ENCODE peak calls at places on chromosomes 13 and 19, in ten cellular contexts. One of them, this sample, is unnamed.

GRCh38 chr13:48266967-48267639 is 34.1 kb downstream of the ITM2B start:
- DNase-seq in PC-9: no peak
- DNase-seq in psoas muscle: no peak
- DNase-seq in GM10248: no peak
- DNase-seq in head of caudate nucleus: no peak
- DNase-seq in naive thymus-derived CD4-positive, alpha-beta T cell: no peak
- DNase-seq in ACHN: no peak
- DNase-seq in M059J: peak
- DNase-seq in NCI-H1092: no peak
- DNase-seq in NAMALWA: no peak
- DNase-seq in this sample: no peak

GRCh38 chr13:102870677-102871415 is 25.0 kb downstream of the ERCC5 start:
- DNase-seq in PC-9: peak
- DNase-seq in psoas muscle: peak
- DNase-seq in GM10248: peak
- DNase-seq in head of caudate nucleus: peak
- DNase-seq in naive thymus-derived CD4-positive, alpha-beta T cell: peak
- DNase-seq in ACHN: peak
- DNase-seq in M059J: peak
- DNase-seq in NCI-H1092: peak
- DNase-seq in NAMALWA: peak
- DNase-seq in this sample: peak

GRCh38 chr13:44068169-44068568 is 188.5 kb downstream of the LACC1 start:
- DNase-seq in PC-9: no peak
- DNase-seq in psoas muscle: no peak
- DNase-seq in GM10248: no peak
- DNase-seq in head of caudate nucleus: no peak
- DNase-seq in naive thymus-derived CD4-positive, alpha-beta T cell: no peak
- DNase-seq in ACHN: no peak
- DNase-seq in M059J: peak
- DNase-seq in NCI-H1092: no peak
- DNase-seq in NAMALWA: no peak
- DNase-seq in this sample: no peak

GRCh38 chr13:80084086-80084676 is 256.7 kb downstream of the SPRY2 start:
- DNase-seq in PC-9: peak
- DNase-seq in psoas muscle: no peak
- DNase-seq in GM10248: no peak
- DNase-seq in head of caudate nucleus: no peak
- DNase-seq in naive thymus-derived CD4-positive, alpha-beta T cell: no peak
- DNase-seq in ACHN: peak
- DNase-seq in M059J: peak
- DNase-seq in NCI-H1092: peak
- DNase-seq in NAMALWA: no peak
- DNase-seq in this sample: peak

GRCh38 chr19:39296055-39296645 is at the start of gene IFNL1:
- DNase-seq in PC-9: peak
- DNase-seq in psoas muscle: no peak
- DNase-seq in GM10248: no peak
- DNase-seq in head of caudate nucleus: peak
- DNase-seq in naive thymus-derived CD4-positive, alpha-beta T cell: no peak
- DNase-seq in ACHN: no peak
- DNase-seq in M059J: peak
- DNase-seq in NCI-H1092: no peak
- DNase-seq in NAMALWA: no peak
- DNase-seq in this sample: no peak

GRCh38 chr19:50383307-50383851 is 768 bp upstream of the POLD1 start:
- DNase-seq in PC-9: no peak
- DNase-seq in psoas muscle: no peak
- DNase-seq in GM10248: no peak
- DNase-seq in head of caudate nucleus: no peak
- DNase-seq in naive thymus-derived CD4-positive, alpha-beta T cell: no peak
- DNase-seq in ACHN: no peak
- DNase-seq in M059J: no peak
- DNase-seq in NCI-H1092: no peak
- DNase-seq in NAMALWA: no peak
- DNase-seq in this sample: no peak

GRCh38 chr13:41682766-41683165 is 225.4 kb downstream of the RGCC start:
- DNase-seq in PC-9: no peak
- DNase-seq in psoas muscle: no peak
- DNase-seq in GM10248: no peak
- DNase-seq in head of caudate nucleus: no peak
- DNase-seq in naive thymus-derived CD4-positive, alpha-beta T cell: no peak
- DNase-seq in ACHN: no peak
- DNase-seq in M059J: no peak
- DNase-seq in NCI-H1092: no peak
- DNase-seq in NAMALWA: no peak
- DNase-seq in this sample: no peak

GRCh38 chr19:46955114-46955812 is 64.4 kb upstream of the NPAS1 start:
- DNase-seq in PC-9: peak
- DNase-seq in psoas muscle: no peak
- DNase-seq in GM10248: peak
- DNase-seq in head of caudate nucleus: no peak
- DNase-seq in naive thymus-derived CD4-positive, alpha-beta T cell: peak
- DNase-seq in ACHN: no peak
- DNase-seq in M059J: peak
- DNase-seq in NCI-H1092: no peak
- DNase-seq in NAMALWA: peak
- DNase-seq in this sample: no peak

GRCh38 chr13:76239031-76239680 is 603.0 kb downstream of the LMO7 start:
- DNase-seq in PC-9: no peak
- DNase-seq in psoas muscle: no peak
- DNase-seq in GM10248: no peak
- DNase-seq in head of caudate nucleus: no peak
- DNase-seq in naive thymus-derived CD4-positive, alpha-beta T cell: no peak
- DNase-seq in ACHN: no peak
- DNase-seq in M059J: no peak
- DNase-seq in NCI-H1092: no peak
- DNase-seq in NAMALWA: no peak
- DNase-seq in this sample: no peak

GRCh38 chr13:42405665-42406390 is 133.9 kb downstream of the AKAP11 start:
- DNase-seq in PC-9: no peak
- DNase-seq in psoas muscle: no peak
- DNase-seq in GM10248: peak
- DNase-seq in head of caudate nucleus: no peak
- DNase-seq in naive thymus-derived CD4-positive, alpha-beta T cell: no peak
- DNase-seq in ACHN: peak
- DNase-seq in M059J: peak
- DNase-seq in NCI-H1092: no peak
- DNase-seq in NAMALWA: peak
- DNase-seq in this sample: no peak

GRCh38 chr13:29713841-29714240 is 118.4 kb upstream of the SLC7A1 start:
- DNase-seq in PC-9: no peak
- DNase-seq in psoas muscle: no peak
- DNase-seq in GM10248: no peak
- DNase-seq in head of caudate nucleus: no peak
- DNase-seq in naive thymus-derived CD4-positive, alpha-beta T cell: no peak
- DNase-seq in ACHN: peak
- DNase-seq in M059J: no peak
- DNase-seq in NCI-H1092: no peak
- DNase-seq in NAMALWA: peak
- DNase-seq in this sample: no peak

GRCh38 chr13:36973621-36974268 is 25.4 kb downstream of the ALG5 start:
- DNase-seq in PC-9: no peak
- DNase-seq in psoas muscle: no peak
- DNase-seq in GM10248: peak
- DNase-seq in head of caudate nucleus: no peak
- DNase-seq in naive thymus-derived CD4-positive, alpha-beta T cell: no peak
- DNase-seq in ACHN: no peak
- DNase-seq in M059J: no peak
- DNase-seq in NCI-H1092: no peak
- DNase-seq in NAMALWA: peak
- DNase-seq in this sample: no peak

GRCh38 chr19:5679289-5680082 is 830 bp downstream of the MICOS13 start:
- DNase-seq in PC-9: no peak
- DNase-seq in psoas muscle: no peak
- DNase-seq in GM10248: peak
- DNase-seq in head of caudate nucleus: no peak
- DNase-seq in naive thymus-derived CD4-positive, alpha-beta T cell: no peak
- DNase-seq in ACHN: no peak
- DNase-seq in M059J: no peak
- DNase-seq in NCI-H1092: no peak
- DNase-seq in NAMALWA: peak
- DNase-seq in this sample: no peak

GRCh38 chr19:33248553-33248953 is 22.9 kb upstream of the SLC7A10 start:
- DNase-seq in PC-9: no peak
- DNase-seq in psoas muscle: no peak
- DNase-seq in GM10248: no peak
- DNase-seq in head of caudate nucleus: no peak
- DNase-seq in naive thymus-derived CD4-positive, alpha-beta T cell: no peak
- DNase-seq in ACHN: no peak
- DNase-seq in M059J: no peak
- DNase-seq in NCI-H1092: no peak
- DNase-seq in NAMALWA: no peak
- DNase-seq in this sample: no peak

GRCh38 chr19:18737337-18737953 is 53.7 kb downstream of the COMP start:
- DNase-seq in PC-9: no peak
- DNase-seq in psoas muscle: no peak
- DNase-seq in GM10248: no peak
- DNase-seq in head of caudate nucleus: no peak
- DNase-seq in naive thymus-derived CD4-positive, alpha-beta T cell: no peak
- DNase-seq in ACHN: no peak
- DNase-seq in M059J: no peak
- DNase-seq in NCI-H1092: no peak
- DNase-seq in NAMALWA: no peak
- DNase-seq in this sample: no peak

GRCh38 chr13:91722267-91722884 is 324.0 kb downstream of the GPC5 start:
- DNase-seq in PC-9: no peak
- DNase-seq in psoas muscle: no peak
- DNase-seq in GM10248: peak
- DNase-seq in head of caudate nucleus: no peak
- DNase-seq in naive thymus-derived CD4-positive, alpha-beta T cell: peak
- DNase-seq in ACHN: peak
- DNase-seq in M059J: peak
- DNase-seq in NCI-H1092: peak
- DNase-seq in NAMALWA: peak
- DNase-seq in this sample: peak

GRCh38 chr13:107458269-107458668 is 757.1 kb downstream of the LIG4 start:
- DNase-seq in PC-9: no peak
- DNase-seq in psoas muscle: no peak
- DNase-seq in GM10248: no peak
- DNase-seq in head of caudate nucleus: no peak
- DNase-seq in naive thymus-derived CD4-positive, alpha-beta T cell: no peak
- DNase-seq in ACHN: no peak
- DNase-seq in M059J: no peak
- DNase-seq in NCI-H1092: peak
- DNase-seq in NAMALWA: no peak
- DNase-seq in this sample: no peak

GRCh38 chr19:55264531-55264930 is 5.7 kb upstream of the PPP6R1 start:
- DNase-seq in PC-9: no peak
- DNase-seq in psoas muscle: no peak
- DNase-seq in GM10248: no peak
- DNase-seq in head of caudate nucleus: no peak
- DNase-seq in naive thymus-derived CD4-positive, alpha-beta T cell: no peak
- DNase-seq in ACHN: no peak
- DNase-seq in M059J: no peak
- DNase-seq in NCI-H1092: no peak
- DNase-seq in NAMALWA: no peak
- DNase-seq in this sample: no peak

GRCh38 chr19:4379383-4380253 is 20.7 kb downstream of the SH3GL1 start:
- DNase-seq in PC-9: peak
- DNase-seq in psoas muscle: peak
- DNase-seq in GM10248: peak
- DNase-seq in head of caudate nucleus: no peak
- DNase-seq in naive thymus-derived CD4-positive, alpha-beta T cell: peak
- DNase-seq in ACHN: peak
- DNase-seq in M059J: peak
- DNase-seq in NCI-H1092: no peak
- DNase-seq in NAMALWA: peak
- DNase-seq in this sample: peak

GRCh38 chr13:50140742-50141659 is 125.8 kb downstream of the KCNRG start:
- DNase-seq in PC-9: peak
- DNase-seq in psoas muscle: no peak
- DNase-seq in GM10248: no peak
- DNase-seq in head of caudate nucleus: no peak
- DNase-seq in naive thymus-derived CD4-positive, alpha-beta T cell: no peak
- DNase-seq in ACHN: no peak
- DNase-seq in M059J: no peak
- DNase-seq in NCI-H1092: no peak
- DNase-seq in NAMALWA: no peak
- DNase-seq in this sample: no peak

GRCh38 chr19:34180709-34181108 is 8.4 kb downstream of the LSM14A start:
- DNase-seq in PC-9: no peak
- DNase-seq in psoas muscle: no peak
- DNase-seq in GM10248: no peak
- DNase-seq in head of caudate nucleus: no peak
- DNase-seq in naive thymus-derived CD4-positive, alpha-beta T cell: no peak
- DNase-seq in ACHN: no peak
- DNase-seq in M059J: no peak
- DNase-seq in NCI-H1092: no peak
- DNase-seq in NAMALWA: no peak
- DNase-seq in this sample: no peak

GRCh38 chr19:51637362-51637978 is 7.3 kb upstream of the SIGLEC5 start:
- DNase-seq in PC-9: no peak
- DNase-seq in psoas muscle: no peak
- DNase-seq in GM10248: no peak
- DNase-seq in head of caudate nucleus: no peak
- DNase-seq in naive thymus-derived CD4-positive, alpha-beta T cell: no peak
- DNase-seq in ACHN: peak
- DNase-seq in M059J: peak
- DNase-seq in NCI-H1092: no peak
- DNase-seq in NAMALWA: peak
- DNase-seq in this sample: no peak

GRCh38 chr19:43809762-43810696 is 7.8 kb upstream of the LYPD5 start:
- DNase-seq in PC-9: peak
- DNase-seq in psoas muscle: no peak
- DNase-seq in GM10248: peak
- DNase-seq in head of caudate nucleus: no peak
- DNase-seq in naive thymus-derived CD4-positive, alpha-beta T cell: peak
- DNase-seq in ACHN: peak
- DNase-seq in M059J: peak
- DNase-seq in NCI-H1092: no peak
- DNase-seq in NAMALWA: peak
- DNase-seq in this sample: peak

GRCh38 chr13:67063036-67063435 is 167.1 kb downstream of the PCDH9 start:
- DNase-seq in PC-9: no peak
- DNase-seq in psoas muscle: no peak
- DNase-seq in GM10248: no peak
- DNase-seq in head of caudate nucleus: no peak
- DNase-seq in naive thymus-derived CD4-positive, alpha-beta T cell: no peak
- DNase-seq in ACHN: no peak
- DNase-seq in M059J: no peak
- DNase-seq in NCI-H1092: peak
- DNase-seq in NAMALWA: no peak
- DNase-seq in this sample: no peak

GRCh38 chr13:102584423-102584822 is 12.4 kb upstream of the TPP2 start:
- DNase-seq in PC-9: no peak
- DNase-seq in psoas muscle: no peak
- DNase-seq in GM10248: no peak
- DNase-seq in head of caudate nucleus: no peak
- DNase-seq in naive thymus-derived CD4-positive, alpha-beta T cell: no peak
- DNase-seq in ACHN: no peak
- DNase-seq in M059J: no peak
- DNase-seq in NCI-H1092: no peak
- DNase-seq in NAMALWA: peak
- DNase-seq in this sample: no peak

GRCh38 chr13:23510979-23511735 is 59.1 kb upstream of the TNFRSF19 start:
- DNase-seq in PC-9: no peak
- DNase-seq in psoas muscle: no peak
- DNase-seq in GM10248: peak
- DNase-seq in head of caudate nucleus: no peak
- DNase-seq in naive thymus-derived CD4-positive, alpha-beta T cell: no peak
- DNase-seq in ACHN: peak
- DNase-seq in M059J: peak
- DNase-seq in NCI-H1092: peak
- DNase-seq in NAMALWA: peak
- DNase-seq in this sample: no peak

GRCh38 chr13:96492758-96493157 is 402.9 kb downstream of the HS6ST3 start:
- DNase-seq in PC-9: no peak
- DNase-seq in psoas muscle: no peak
- DNase-seq in GM10248: no peak
- DNase-seq in head of caudate nucleus: no peak
- DNase-seq in naive thymus-derived CD4-positive, alpha-beta T cell: no peak
- DNase-seq in ACHN: no peak
- DNase-seq in M059J: no peak
- DNase-seq in NCI-H1092: no peak
- DNase-seq in NAMALWA: no peak
- DNase-seq in this sample: no peak

GRCh38 chr13:32001392-32001768 is 30.2 kb upstream of the FRY start:
- DNase-seq in PC-9: peak
- DNase-seq in psoas muscle: no peak
- DNase-seq in GM10248: peak
- DNase-seq in head of caudate nucleus: no peak
- DNase-seq in naive thymus-derived CD4-positive, alpha-beta T cell: no peak
- DNase-seq in ACHN: peak
- DNase-seq in M059J: peak
- DNase-seq in NCI-H1092: no peak
- DNase-seq in NAMALWA: peak
- DNase-seq in this sample: peak